ENCODE peak calls at places on chromosomes 4 and X, in five cellular contexts. T, N, G, R and H are unnamed samples.

GRCh38 chr4:183920512-183920911 is 15.4 kb downstream of the STOX2 start:
- DNase-seq in T (no peak), G (peak), N (no peak), R (no peak), H (no peak)

GRCh38 chr4:24999392-25000104 is 31.2 kb downstream of the LGI2 start:
- DNase-seq in T (no peak), G (no peak), R (no peak), N (no peak), H (no peak)

GRCh38 chr4:152676052-152676854 is 3.5 kb downstream of the TMEM154 start:
- DNase-seq in R (no peak), T (no peak), N (no peak), G (no peak), H (no peak)

GRCh38 chr4:68535976-68536375 is 40.1 kb downstream of the UGT2B17 start:
- DNase-seq in G (no peak), N (no peak), R (no peak), T (no peak), H (no peak)

GRCh38 chrX:16839852-16840460 is 30.2 kb downstream of the RBBP7 start:
- DNase-seq in T (no peak), G (peak), N (no peak), R (peak), H (peak)

GRCh38 chr4:2186133-2186864 is 55.6 kb downstream of the HAUS3 start:
- DNase-seq in R (peak), N (no peak), G (peak), T (no peak), H (no peak)

GRCh38 chr4:155973639-155974475 is 20.2 kb upstream of the CTSO start:
- DNase-seq in R (no peak), G (no peak), N (no peak), T (no peak), H (no peak)

GRCh38 chr4:26330186-26330787 is 9.5 kb downstream of the RBPJ start:
- DNase-seq in T (no peak), N (no peak), R (peak), G (peak), H (no peak)

GRCh38 chrX:154734101-154734781 is 16.6 kb downstream of the GAB3 start:
- DNase-seq in R (peak), N (no peak), G (peak), T (no peak), H (peak)

GRCh38 chrX:2385224-2385623 is 115.6 kb downstream of the DHRSX start:
- DNase-seq in N (peak), T (no peak), R (peak), G (no peak), H (peak)

GRCh38 chrX:10048695-10049094 is 81.5 kb downstream of the CLDN34 start:
- DNase-seq in R (no peak), G (no peak), N (no peak), T (no peak), H (no peak)

GRCh38 chr4:32249040-32249439 is 1528.9 kb downstream of the PCDH7 start:
- DNase-seq in R (no peak), N (no peak), G (no peak), T (no peak), H (no peak)

GRCh38 chrX:107659768-107660167 is 31.5 kb downstream of the PRPS1 start:
- DNase-seq in R (peak), G (peak), N (no peak), T (no peak), H (no peak)

GRCh38 chr4:134132086-134132783 is 69.4 kb downstream of the PABPC4L start:
- DNase-seq in G (no peak), R (no peak), T (no peak), N (no peak), H (no peak)

GRCh38 chr4:87268401-87268800 is 48.0 kb upstream of the KLHL8 start:
- DNase-seq in N (no peak), R (no peak), T (peak), G (no peak), H (no peak)

GRCh38 chr4:52093466-52093865 is 42.4 kb downstream of the SPATA18 start:
- DNase-seq in G (no peak), T (no peak), R (no peak), N (no peak), H (no peak)

GRCh38 chr4:126777649-126778048 is 855.1 kb upstream of the INTU start:
- DNase-seq in R (peak), T (no peak), G (no peak), N (no peak), H (no peak)

GRCh38 chr4:127632420-127633403 is at the start of gene INTU:
- DNase-seq in R (peak), T (peak), N (peak), G (peak), H (peak)

GRCh38 chrX:142089193-142089592 is 115.9 kb downstream of the MAGEC2 start:
- DNase-seq in R (peak), T (no peak), G (peak), N (no peak), H (no peak)

GRCh38 chr4:187276786-187277408 is 553.2 kb upstream of the FAT1 start:
- DNase-seq in R (peak), T (no peak), G (no peak), N (no peak), H (peak)

GRCh38 chr4:23853986-23854385 is 35.9 kb downstream of the PPARGC1A start:
- DNase-seq in G (no peak), N (no peak), T (no peak), R (no peak), H (no peak)

GRCh38 chrX:71217298-71217697 is 5.7 kb upstream of the GJB1 start:
- DNase-seq in R (no peak), T (no peak), G (no peak), N (no peak), H (no peak)
- H3K4me3 ChIP-seq in R (no peak), T (no peak), G (no peak), N (no peak), H (no peak)

GRCh38 chr4:143339497-143339896 is 2.8 kb downstream of the GAB1 start:
- DNase-seq in G (no peak), N (no peak), T (no peak), R (no peak), H (no peak)

GRCh38 chr4:143337600-143338287 is 1.1 kb downstream of the GAB1 start:
- DNase-seq in N (no peak), R (peak), T (no peak), G (peak), H (no peak)

GRCh38 chr4:143336828-143337599 is at the start of gene GAB1:
- DNase-seq in N (no peak), R (peak), T (peak), G (peak), H (peak)

GRCh38 chr4:143335979-143336827 is 473 bp upstream of the GAB1 start:
- DNase-seq in N (peak), T (peak), G (peak), R (peak), H (peak)

DNA sequence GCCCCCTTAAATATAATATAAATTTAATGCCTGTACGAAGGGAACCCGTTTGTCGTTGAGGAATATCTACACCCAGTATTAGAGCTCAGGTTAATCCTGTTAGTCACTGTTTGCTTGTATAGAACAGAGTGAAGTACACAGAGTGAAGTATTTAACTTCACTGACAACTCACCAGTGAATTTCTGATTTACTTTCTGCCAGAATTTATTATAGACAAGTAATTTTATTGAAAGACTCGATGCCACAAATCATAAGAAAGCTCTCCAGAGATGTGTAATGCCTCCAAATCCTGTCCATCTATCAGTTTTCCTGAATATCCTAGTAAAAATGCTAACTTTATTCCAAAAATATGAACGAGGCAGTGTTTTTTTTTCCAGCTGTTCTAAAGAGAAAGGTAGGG is 1.6 kb downstream of the GAB1 start:
- DNase-seq in R (no peak), T (no peak), N (no peak), G (no peak), H (no peak)
- H3K4me3 ChIP-seq in R (peak), T (no peak), N (no peak), G (no peak), H (peak)

GRCh38 chrX:132025085-132025484 is 2.0 kb downstream of the STK26 start:
- DNase-seq in R (no peak), T (no peak), N (no peak), G (peak), H (no peak)
- H3K4me3 ChIP-seq in R (no peak), T (peak), N (no peak), G (peak), H (peak)

GRCh38 chrX:6793000-6793399 is 258.1 kb upstream of the VCX3A start:
- DNase-seq in T (no peak), R (no peak), G (no peak), N (no peak), H (no peak)
- H3K4me3 ChIP-seq in T (no peak), R (no peak), G (no peak), N (no peak), H (no peak)